ENCODE peak calls at places on chromosomes 4 and X, in ten cellular contexts. V is activated CD4-positive, alpha-beta T cell treated with anti-CD3 and anti-CD28 coated beads, Interleukin-2, amount 50 U/mL, for 4 hours; M is myocyte; J is NCI-H1105; P is immature natural killer cell; E is NCI-H748 treated with DMSO at 0.1 percent for 48 hours; A is mucosa of gallbladder; D is left kidney; O is hippocampal formation; S is esophagus squamous epithelium. F is an unnamed sample.

GRCh38 chr4:166153539-166153938 is 280.5 kb downstream of the TLL1 start:
- DNase-seq in J (no peak), M (peak; percentile 53), O (no peak), E (no peak), D (no peak), P (no peak), A (no peak), S (no peak), V (no peak), F (no peak)

GRCh38 chr4:89382439-89382838 is 74.8 kb upstream of the GPRIN3 start:
- DNase-seq in E (no peak), V (no peak), A (no peak), M (no peak), D (no peak), S (no peak), P (no peak), J (no peak), O (no peak), F (no peak)

GRCh38 chr4:88573995-88574394 is 18.3 kb upstream of the HERC3 start:
- DNase-seq in M (peak; percentile 62), S (no peak), O (no peak), A (no peak), V (no peak), J (no peak), P (no peak), D (peak; percentile 58), E (no peak), F (no peak)

GRCh38 chr4:169338246-169338645 is 67.5 kb upstream of the SH3RF1 start:
- DNase-seq in D (no peak), P (no peak), S (no peak), V (no peak), O (no peak), A (no peak), J (no peak), M (peak; percentile 24), E (no peak), F (no peak)

GRCh38 chr4:6987566-6987920 is 55.6 kb upstream of the TADA2B start:
- DNase-seq in S (no peak), A (no peak), O (no peak), J (no peak), V (no peak), M (no peak), D (no peak), P (no peak), E (no peak), F (no peak)

GRCh38 chrX:45150821-45151220 is 49.9 kb downstream of the DIPK2B start:
- DNase-seq in J (no peak), S (no peak), P (no peak), A (no peak), D (no peak), O (no peak), M (no peak), E (no peak), V (no peak), F (no peak)

GRCh38 chr4:88619973-88620372 is 27.7 kb downstream of the HERC3 start:
- DNase-seq in P (no peak), E (no peak), V (no peak), M (no peak), O (no peak), S (no peak), J (no peak), D (no peak), A (no peak), F (no peak)

GRCh38 chr4:144646523-144647094 is 653 bp downstream of the HHIP start:
- DNase-seq in E (no peak), A (no peak), M (peak; percentile 20), D (peak; percentile 73), J (no peak), P (peak; percentile 7), O (peak; percentile 31), V (no peak), S (no peak), F (no peak)

GRCh38 chr4:161554372-161554990 is 609.3 kb downstream of the FSTL5 start:
- DNase-seq in A (no peak), J (no peak), O (no peak), D (peak; percentile 15), S (no peak), V (no peak), M (peak; percentile 76), P (no peak), E (no peak), F (no peak)

GRCh38 chr4:124206779-124207605 is 505.5 kb downstream of the ANKRD50 start:
- DNase-seq in S (no peak), O (no peak), J (no peak), V (no peak), M (no peak), A (peak; percentile 41), D (no peak), P (no peak), E (no peak), F (no peak)

GRCh38 chr4:7342223-7342576 is 92.5 kb downstream of the PSAPL1 start:
- DNase-seq in V (no peak), A (no peak), O (peak; percentile 69), P (no peak), E (no peak), J (no peak), M (no peak), D (no peak), S (no peak), F (no peak)

GRCh38 chr4:80197132-80197573 is at the start of gene PRDM8:
- DNase-seq in S (no peak), M (no peak), A (no peak), O (peak; percentile 91), D (peak; percentile 80), E (peak; percentile 48), J (no peak), V (peak; percentile 37), P (no peak), F (no peak)

GRCh38 chr4:126807132-126807531 is 825.6 kb upstream of the INTU start:
- DNase-seq in O (no peak), P (no peak), J (no peak), S (no peak), M (no peak), D (no peak), V (no peak), E (no peak), A (no peak), F (no peak)

GRCh38 chrX:73127700-73128241 is 48.5 kb upstream of the PABPC1L2A start:
- DNase-seq in J (no peak), M (no peak), A (no peak), V (no peak), P (no peak), S (no peak), D (peak; percentile 57), E (no peak), O (no peak), F (no peak)

GRCh38 chr4:88283661-88284377 is 542 bp downstream of the PPM1K start:
- DNase-seq in S (peak; percentile 27), D (peak; percentile 91), P (peak; percentile 75), J (peak; percentile 18), V (peak; percentile 54), O (peak; percentile 91), M (peak; percentile 74), A (peak; percentile 56), E (no peak), F (no peak)

GRCh38 chrX:50147972-50148371 is 52.8 kb downstream of the AKAP4 start:
- DNase-seq in O (no peak), J (no peak), P (no peak), A (no peak), V (no peak), M (no peak), D (no peak), S (no peak), E (no peak), F (no peak)

GRCh38 chrX:16843208-16843909 is 26.8 kb downstream of the RBBP7 start:
- DNase-seq in D (no peak), J (no peak), S (no peak), A (no peak), P (no peak), E (no peak), V (no peak), O (no peak), M (no peak), F (no peak)

GRCh38 chr4:81466841-81467671 is 4.7 kb downstream of the RASGEF1B start:
- DNase-seq in V (peak; percentile 67), O (peak; percentile 93), D (peak; percentile 87), S (no peak), E (peak; percentile 54), P (peak; percentile 71), M (peak; percentile 68), J (peak; percentile 14), A (peak; percentile 83), F (no peak)

GRCh38 chr4:126899382-126899801 is 733.4 kb upstream of the INTU start:
- DNase-seq in P (no peak), A (no peak), M (peak; percentile 93), E (no peak), S (no peak), O (no peak), J (no peak), V (no peak), D (no peak), F (no peak)

F was measured in ascending aorta.